ENCODE peak calls at places on chromosome 22, in ten cellular contexts. One of them, this sample, is unnamed. For H3K4me1, the result is how much of the 10 kb centered on the place peaks cover.

GRCh38 chr22:29224121-29224858 is 18.6 kb downstream of the EMID1 start:
- DNase-seq in HAP-1: no peak
- DNase-seq in pancreas: peak
- DNase-seq in kidney: peak
- DNase-seq in thoracic aorta: no peak
- DNase-seq in GM23248: no peak
- DNase-seq in cardiac muscle cell: no peak
- DNase-seq in stomach: no peak
- DNase-seq in CD8-positive, alpha-beta memory T cell: no peak
- DNase-seq in right cardiac atrium: peak
- DNase-seq in this sample: no peak

GRCh38 chr22:44045171-44045570 is 21.1 kb downstream of the PARVB start:
- DNase-seq in right cardiac atrium: no peak
- DNase-seq in HAP-1: no peak
- DNase-seq in kidney: no peak
- DNase-seq in CD8-positive, alpha-beta memory T cell: no peak
- DNase-seq in GM23248: peak
- DNase-seq in pancreas: no peak
- DNase-seq in thoracic aorta: no peak
- DNase-seq in stomach: no peak
- DNase-seq in cardiac muscle cell: no peak
- DNase-seq in this sample: no peak

GRCh38 chr22:48342732-48343131 is 1484.9 kb downstream of the BRD1 start:
- DNase-seq in HAP-1: no peak
- DNase-seq in right cardiac atrium: no peak
- DNase-seq in kidney: peak
- DNase-seq in GM23248: no peak
- DNase-seq in pancreas: no peak
- DNase-seq in cardiac muscle cell: no peak
- DNase-seq in CD8-positive, alpha-beta memory T cell: no peak
- DNase-seq in stomach: no peak
- DNase-seq in thoracic aorta: no peak
- DNase-seq in this sample: no peak

GRCh38 chr22:45261407-45262088 is 20.9 kb upstream of the KIAA0930 start:
- DNase-seq in GM23248: no peak
- DNase-seq in pancreas: no peak
- DNase-seq in kidney: no peak
- DNase-seq in right cardiac atrium: peak
- DNase-seq in cardiac muscle cell: no peak
- DNase-seq in HAP-1: no peak
- DNase-seq in thoracic aorta: no peak
- DNase-seq in CD8-positive, alpha-beta memory T cell: no peak
- DNase-seq in stomach: peak
- DNase-seq in this sample: no peak

GRCh38 chr22:30763815-30764686 is 69.4 kb downstream of the OSBP2 start:
- DNase-seq in thoracic aorta: no peak
- DNase-seq in CD8-positive, alpha-beta memory T cell: peak
- DNase-seq in HAP-1: peak
- DNase-seq in GM23248: peak
- DNase-seq in cardiac muscle cell: peak
- DNase-seq in kidney: no peak
- DNase-seq in right cardiac atrium: no peak
- DNase-seq in stomach: peak
- DNase-seq in pancreas: peak
- DNase-seq in this sample: no peak

GRCh38 chr22:29072979-29073617 is at the start of gene KREMEN1:
- DNase-seq in CD8-positive, alpha-beta memory T cell: no peak
- DNase-seq in right cardiac atrium: peak
- DNase-seq in HAP-1: no peak
- DNase-seq in cardiac muscle cell: no peak
- DNase-seq in pancreas: no peak
- DNase-seq in GM23248: no peak
- DNase-seq in kidney: peak
- DNase-seq in stomach: no peak
- DNase-seq in thoracic aorta: no peak
- DNase-seq in this sample: no peak

GRCh38 chr22:39290248-39290720 is 29.1 kb downstream of the RPL3 start:
- DNase-seq in stomach: no peak
- DNase-seq in CD8-positive, alpha-beta memory T cell: no peak
- DNase-seq in kidney: no peak
- DNase-seq in pancreas: no peak
- DNase-seq in cardiac muscle cell: no peak
- DNase-seq in thoracic aorta: no peak
- DNase-seq in right cardiac atrium: no peak
- DNase-seq in GM23248: no peak
- DNase-seq in HAP-1: no peak
- DNase-seq in this sample: no peak

GRCh38 chr22:45587638-45588481 is 83.8 kb upstream of the ATXN10 start:
- DNase-seq in kidney: peak
- DNase-seq in right cardiac atrium: peak
- DNase-seq in HAP-1: no peak
- DNase-seq in GM23248: peak
- DNase-seq in pancreas: peak
- DNase-seq in CD8-positive, alpha-beta memory T cell: no peak
- DNase-seq in stomach: no peak
- DNase-seq in cardiac muscle cell: no peak
- DNase-seq in thoracic aorta: no peak
- DNase-seq in this sample: no peak

GRCh38 chr22:19818264-19819208 is 36.1 kb downstream of the GNB1L start:
- DNase-seq in stomach: peak
- DNase-seq in HAP-1: no peak
- DNase-seq in cardiac muscle cell: no peak
- DNase-seq in CD8-positive, alpha-beta memory T cell: no peak
- DNase-seq in kidney: no peak
- DNase-seq in thoracic aorta: no peak
- DNase-seq in pancreas: no peak
- DNase-seq in GM23248: no peak
- DNase-seq in right cardiac atrium: no peak
- DNase-seq in this sample: peak

GRCh38 chr22:38272373-38273134 is at the start of gene TMEM184B:
- DNase-seq in cardiac muscle cell: peak
- DNase-seq in right cardiac atrium: peak
- DNase-seq in GM23248: peak
- DNase-seq in HAP-1: peak
- DNase-seq in thoracic aorta: no peak
- DNase-seq in kidney: peak
- DNase-seq in stomach: peak
- DNase-seq in CD8-positive, alpha-beta memory T cell: peak
- DNase-seq in pancreas: peak
- DNase-seq in this sample: no peak
- H3K4me1 ChIP-seq in cardiac muscle cell: under half
- H3K4me1 ChIP-seq in right cardiac atrium: under half
- H3K4me1 ChIP-seq in GM23248: under half
- H3K4me1 ChIP-seq in HAP-1: under half
- H3K4me1 ChIP-seq in thoracic aorta: under half
- H3K4me1 ChIP-seq in kidney: under half
- H3K4me1 ChIP-seq in stomach: under half
- H3K4me1 ChIP-seq in CD8-positive, alpha-beta memory T cell: under half
- H3K4me1 ChIP-seq in pancreas: under half
- H3K4me1 ChIP-seq in this sample: half or more

GRCh38 chr22:36334838-36335603 is 52.7 kb downstream of the MYH9 start:
- DNase-seq in HAP-1: no peak
- DNase-seq in CD8-positive, alpha-beta memory T cell: peak
- DNase-seq in thoracic aorta: no peak
- DNase-seq in GM23248: peak
- DNase-seq in kidney: no peak
- DNase-seq in cardiac muscle cell: no peak
- DNase-seq in pancreas: peak
- DNase-seq in right cardiac atrium: peak
- DNase-seq in stomach: no peak
- DNase-seq in this sample: no peak
- H3K4me1 ChIP-seq in HAP-1: under half
- H3K4me1 ChIP-seq in CD8-positive, alpha-beta memory T cell: half or more
- H3K4me1 ChIP-seq in thoracic aorta: half or more
- H3K4me1 ChIP-seq in GM23248: half or more
- H3K4me1 ChIP-seq in kidney: half or more
- H3K4me1 ChIP-seq in cardiac muscle cell: under half
- H3K4me1 ChIP-seq in pancreas: half or more
- H3K4me1 ChIP-seq in right cardiac atrium: half or more
- H3K4me1 ChIP-seq in stomach: half or more
- H3K4me1 ChIP-seq in this sample: half or more

GRCh38 chr22:37301144-37301820 is 19.0 kb downstream of the CYTH4 start:
- DNase-seq in kidney: no peak
- DNase-seq in HAP-1: no peak
- DNase-seq in stomach: no peak
- DNase-seq in GM23248: no peak
- DNase-seq in right cardiac atrium: no peak
- DNase-seq in thoracic aorta: no peak
- DNase-seq in CD8-positive, alpha-beta memory T cell: no peak
- DNase-seq in cardiac muscle cell: no peak
- DNase-seq in pancreas: no peak
- DNase-seq in this sample: no peak

GRCh38 chr22:37304595-37305343 is 22.5 kb downstream of the CYTH4 start:
- DNase-seq in kidney: no peak
- DNase-seq in CD8-positive, alpha-beta memory T cell: no peak
- DNase-seq in cardiac muscle cell: no peak
- DNase-seq in stomach: no peak
- DNase-seq in right cardiac atrium: no peak
- DNase-seq in GM23248: peak
- DNase-seq in thoracic aorta: no peak
- DNase-seq in pancreas: no peak
- DNase-seq in HAP-1: peak
- DNase-seq in this sample: no peak

GRCh38 chr22:37305873-37306272 is 23.6 kb downstream of the CYTH4 start:
- DNase-seq in stomach: no peak
- DNase-seq in GM23248: no peak
- DNase-seq in CD8-positive, alpha-beta memory T cell: no peak
- DNase-seq in kidney: no peak
- DNase-seq in thoracic aorta: no peak
- DNase-seq in cardiac muscle cell: no peak
- DNase-seq in HAP-1: no peak
- DNase-seq in pancreas: no peak
- DNase-seq in right cardiac atrium: no peak
- DNase-seq in this sample: no peak

GRCh38 chr22:37302617-37303555 is 20.6 kb downstream of the CYTH4 start:
- DNase-seq in CD8-positive, alpha-beta memory T cell: no peak
- DNase-seq in HAP-1: no peak
- DNase-seq in cardiac muscle cell: no peak
- DNase-seq in kidney: no peak
- DNase-seq in stomach: no peak
- DNase-seq in pancreas: no peak
- DNase-seq in GM23248: no peak
- DNase-seq in right cardiac atrium: no peak
- DNase-seq in thoracic aorta: no peak
- DNase-seq in this sample: no peak

DNA sequence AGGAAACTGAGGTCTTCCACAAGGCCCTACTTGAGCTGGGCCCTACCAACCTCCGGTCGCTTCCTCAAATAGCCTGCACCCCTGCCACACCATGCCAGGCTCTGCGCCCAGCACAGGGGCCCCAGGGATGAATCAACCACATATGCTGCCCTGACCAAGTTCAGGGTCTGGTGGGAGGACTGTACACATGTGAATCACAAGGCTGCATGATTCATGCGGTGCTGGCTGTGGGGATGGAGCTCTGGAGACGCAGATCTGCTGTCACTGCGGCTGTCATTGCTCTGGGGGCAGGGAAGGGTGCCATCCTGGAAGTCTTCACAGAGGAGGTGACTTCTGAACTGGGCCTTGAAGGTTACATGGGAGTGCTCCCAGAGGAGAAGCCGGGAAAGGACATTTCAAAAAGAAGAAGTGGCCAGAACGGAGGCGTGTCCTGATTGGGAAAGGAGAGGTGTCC is 21.5 kb downstream of the CYTH4 start:
- DNase-seq in pancreas: no peak
- DNase-seq in stomach: no peak
- DNase-seq in GM23248: peak
- DNase-seq in right cardiac atrium: no peak
- DNase-seq in thoracic aorta: peak
- DNase-seq in cardiac muscle cell: no peak
- DNase-seq in kidney: no peak
- DNase-seq in CD8-positive, alpha-beta memory T cell: no peak
- DNase-seq in HAP-1: no peak
- DNase-seq in this sample: no peak
- H3K4me1 ChIP-seq in pancreas: under half
- H3K4me1 ChIP-seq in stomach: under half
- H3K4me1 ChIP-seq in GM23248: under half
- H3K4me1 ChIP-seq in right cardiac atrium: under half
- H3K4me1 ChIP-seq in thoracic aorta: under half
- H3K4me1 ChIP-seq in cardiac muscle cell: under half
- H3K4me1 ChIP-seq in kidney: under half
- H3K4me1 ChIP-seq in CD8-positive, alpha-beta memory T cell: half or more
- H3K4me1 ChIP-seq in HAP-1: under half
- H3K4me1 ChIP-seq in this sample: under half

GRCh38 chr22:33272180-33272579 is 214.0 kb upstream of the SYN3 start:
- DNase-seq in CD8-positive, alpha-beta memory T cell: no peak
- DNase-seq in GM23248: no peak
- DNase-seq in kidney: no peak
- DNase-seq in HAP-1: no peak
- DNase-seq in right cardiac atrium: no peak
- DNase-seq in thoracic aorta: no peak
- DNase-seq in stomach: no peak
- DNase-seq in pancreas: no peak
- DNase-seq in cardiac muscle cell: no peak
- DNase-seq in this sample: no peak

GRCh38 chr22:33271390-33272161 is 213.4 kb upstream of the SYN3 start:
- DNase-seq in right cardiac atrium: peak
- DNase-seq in stomach: peak
- DNase-seq in HAP-1: no peak
- DNase-seq in CD8-positive, alpha-beta memory T cell: no peak
- DNase-seq in GM23248: peak
- DNase-seq in kidney: no peak
- DNase-seq in cardiac muscle cell: no peak
- DNase-seq in pancreas: peak
- DNase-seq in thoracic aorta: peak
- DNase-seq in this sample: no peak

GRCh38 chr22:33272866-33273265 is 214.7 kb upstream of the SYN3 start:
- DNase-seq in stomach: no peak
- DNase-seq in kidney: no peak
- DNase-seq in right cardiac atrium: no peak
- DNase-seq in CD8-positive, alpha-beta memory T cell: no peak
- DNase-seq in pancreas: no peak
- DNase-seq in thoracic aorta: no peak
- DNase-seq in GM23248: no peak
- DNase-seq in cardiac muscle cell: no peak
- DNase-seq in HAP-1: no peak
- DNase-seq in this sample: no peak

GRCh38 chr22:33274941-33275443 is 216.8 kb upstream of the SYN3 start:
- DNase-seq in cardiac muscle cell: no peak
- DNase-seq in right cardiac atrium: no peak
- DNase-seq in HAP-1: no peak
- DNase-seq in thoracic aorta: no peak
- DNase-seq in pancreas: no peak
- DNase-seq in CD8-positive, alpha-beta memory T cell: no peak
- DNase-seq in kidney: no peak
- DNase-seq in GM23248: no peak
- DNase-seq in stomach: no peak
- DNase-seq in this sample: no peak

GRCh38 chr22:33274214-33274828 is 216.1 kb upstream of the SYN3 start:
- DNase-seq in cardiac muscle cell: peak
- DNase-seq in pancreas: no peak
- DNase-seq in kidney: no peak
- DNase-seq in GM23248: peak
- DNase-seq in HAP-1: no peak
- DNase-seq in stomach: no peak
- DNase-seq in right cardiac atrium: no peak
- DNase-seq in thoracic aorta: no peak
- DNase-seq in CD8-positive, alpha-beta memory T cell: no peak
- DNase-seq in this sample: no peak
- H3K4me1 ChIP-seq in cardiac muscle cell: under half
- H3K4me1 ChIP-seq in pancreas: under half
- H3K4me1 ChIP-seq in kidney: under half
- H3K4me1 ChIP-seq in GM23248: under half
- H3K4me1 ChIP-seq in HAP-1: under half
- H3K4me1 ChIP-seq in stomach: under half
- H3K4me1 ChIP-seq in right cardiac atrium: under half
- H3K4me1 ChIP-seq in thoracic aorta: under half
- H3K4me1 ChIP-seq in CD8-positive, alpha-beta memory T cell: under half
- H3K4me1 ChIP-seq in this sample: under half

This sample was measured in vagina.